ENCODE peak calls at places on chromosomes 3 and 15, in eight cellular contexts. S is stimulated activated CD4-positive, alpha-beta T cell treated with anti-CD3 and anti-CD28 coated beads, Interleukin-1b, Interleukin-23, amount 100 ng/mL, for 4 hours; I is Right ventricle myocardium inferior; K is foreskin fibroblast; C is NAMALWA; X is NCI-H2029 treated with DMSO at 0.1 percent for 48 hours; U is mesenchymal stem cell; R is ACHN. G is an unnamed sample.

GRCh38 chr15:42053914-42054313 is 33.1 kb upstream of the PLA2G4E start:
- DNase-seq in S (no peak), I (no peak), K (no peak), C (no peak), X (no peak), U (no peak), R (no peak), G (no peak)

GRCh38 chr3:55765906-55766701 is 279.0 kb upstream of the WNT5A start:
- DNase-seq in S (no peak), I (no peak), K (no peak), C (no peak), X (no peak), U (no peak), R (no peak), G (no peak)

GRCh38 chr3:107516475-107516874 is 6.3 kb upstream of the BBX start:
- DNase-seq in S (no peak), I (peak), K (no peak), C (no peak), X (no peak), U (no peak), R (no peak), G (no peak)

GRCh38 chr15:51121118-51121517 is 26.4 kb upstream of the TNFAIP8L3 start:
- DNase-seq in S (no peak), I (no peak), K (peak), C (no peak), X (no peak), U (peak), R (peak), G (peak)

GRCh38 chr3:129122697-129123055 is 1.1 kb upstream of the RAB43 start:
- DNase-seq in S (no peak), I (no peak), K (peak), C (peak), X (no peak), U (peak), R (no peak), G (no peak)

GRCh38 chr15:76439542-76439941 is 103.0 kb downstream of the ISL2 start:
- DNase-seq in S (no peak), I (no peak), K (no peak), C (no peak), X (no peak), U (no peak), R (no peak), G (no peak)

GRCh38 chr3:59235221-59236012 is 185.6 kb upstream of the CFAP20DC start:
- DNase-seq in S (no peak), I (no peak), K (no peak), C (no peak), X (no peak), U (no peak), R (no peak), G (no peak)

GRCh38 chr15:73991260-73991659 is 835 bp downstream of the STOML1 start:
- DNase-seq in S (no peak), I (peak), K (peak), C (no peak), X (no peak), U (peak), R (peak), G (peak)

GRCh38 chr3:180590396-180590795 is 11.6 kb upstream of the TTC14 start:
- DNase-seq in S (no peak), I (peak), K (no peak), C (no peak), X (no peak), U (no peak), R (no peak), G (no peak)